ENCODE peak calls at places on chromosomes 6 and 20, in six cellular contexts. W is IMR-90, D is H1, P is neuronal stem cell, Q is H9, I is mesenchymal stem cell. C is an unnamed sample. For H3K79me1, the result is how much of the 10 kb centered on the place peaks cover.

GRCh38 chr6:104704191-104704590 is 155.5 kb downstream of the HACE1 start:
- DNase-seq in W (no peak), D (no peak), P (no peak), Q (no peak), I (peak), C (no peak)

GRCh38 chr6:43858161-43859153 is 88.4 kb downstream of the VEGFA start:
- DNase-seq in W (no peak), D (no peak), P (peak), Q (no peak), I (no peak), C (no peak)

GRCh38 chr6:170179925-170180324 is 111.0 kb downstream of the DLL1 start:
- DNase-seq in W (no peak), D (no peak), P (no peak), Q (no peak), I (no peak), C (no peak)

GRCh38 chr6:28657756-28658465 is 132.2 kb downstream of the GPX5 start:
- DNase-seq in W (peak), D (peak), P (peak), Q (peak), I (peak), C (peak)

GRCh38 chr6:15430947-15431405 is 185.1 kb downstream of the JARID2 start:
- DNase-seq in W (no peak), D (no peak), P (no peak), Q (no peak), I (peak), C (no peak)

GRCh38 chr6:149334201-149334600 is 16.7 kb downstream of the TAB2 start:
- DNase-seq in W (peak), D (no peak), P (no peak), Q (no peak), I (peak), C (no peak)

GRCh38 chr6:13766201-13766634 is 48.1 kb downstream of the MCUR1 start:
- DNase-seq in W (peak), D (no peak), P (no peak), Q (no peak), I (peak), C (no peak)

GRCh38 chr6:39266782-39267355 is 37.6 kb upstream of the KCNK5 start:
- DNase-seq in W (no peak), D (no peak), P (no peak), Q (no peak), I (no peak), C (no peak)

GRCh38 chr20:56091635-56092180 is 86.4 kb upstream of the CBLN4 start:
- DNase-seq in W (no peak), D (no peak), P (no peak), Q (no peak), I (no peak), C (peak)

GRCh38 chr6:88730602-88731001 is 232.8 kb downstream of the RNGTT start:
- DNase-seq in W (peak), D (no peak), P (no peak), Q (peak), I (no peak), C (peak)

GRCh38 chr6:17816921-17817611 is 110.3 kb upstream of the NUP153 start:
- DNase-seq in W (peak), D (no peak), P (no peak), Q (no peak), I (peak), C (peak)

GRCh38 chr6:71091946-71092345 is 135.1 kb upstream of the B3GAT2 start:
- DNase-seq in W (no peak), D (no peak), P (no peak), Q (no peak), I (no peak), C (no peak)

GRCh38 chr6:18367371-18367770 is 19.8 kb upstream of the RNF144B start:
- DNase-seq in W (no peak), D (no peak), P (no peak), Q (no peak), I (no peak), C (no peak)

GRCh38 chr6:41712651-41713103 is 22.7 kb downstream of the TFEB start:
- DNase-seq in W (no peak), D (no peak), P (no peak), Q (no peak), I (no peak), C (no peak)

GRCh38 chr6:21678990-21679389 is 85.4 kb downstream of the SOX4 start:
- DNase-seq in W (peak), D (peak), P (no peak), Q (no peak), I (peak), C (peak)

GRCh38 chr20:32010096-32010495 is at the start of gene CCM2L:
- DNase-seq in W (no peak), D (no peak), P (no peak), Q (no peak), I (no peak), C (no peak)

GRCh38 chr6:144286503-144287393 is 1.6 kb downstream of the UTRN start:
- DNase-seq in W (peak), D (peak), P (peak), Q (peak), I (peak), C (peak)

GRCh38 chr20:15076785-15077184 is 739.4 kb upstream of the FLRT3 start:
- DNase-seq in W (no peak), D (no peak), P (no peak), Q (no peak), I (no peak), C (no peak)

GRCh38 chr20:57038608-57039440 is 227.6 kb downstream of the BMP7 start:
- DNase-seq in W (no peak), D (no peak), P (no peak), Q (no peak), I (peak), C (no peak)

GRCh38 chr6:105711216-105711615 is 308.3 kb upstream of the PREP start:
- DNase-seq in W (peak), D (no peak), P (no peak), Q (no peak), I (peak), C (no peak)

GRCh38 chr6:87139236-87139635 is 16.1 kb upstream of the ZNF292 start:
- DNase-seq in W (peak), D (no peak), P (no peak), Q (no peak), I (peak), C (peak)

GRCh38 chr20:47359533-47360206 is 3.2 kb upstream of the ZMYND8 start:
- DNase-seq in W (no peak), D (no peak), P (no peak), Q (no peak), I (no peak), C (no peak)
- H3K79me1 ChIP-seq in W (under half), D (under half), P (under half), Q (under half), I (under half), C (under half)

DNA sequence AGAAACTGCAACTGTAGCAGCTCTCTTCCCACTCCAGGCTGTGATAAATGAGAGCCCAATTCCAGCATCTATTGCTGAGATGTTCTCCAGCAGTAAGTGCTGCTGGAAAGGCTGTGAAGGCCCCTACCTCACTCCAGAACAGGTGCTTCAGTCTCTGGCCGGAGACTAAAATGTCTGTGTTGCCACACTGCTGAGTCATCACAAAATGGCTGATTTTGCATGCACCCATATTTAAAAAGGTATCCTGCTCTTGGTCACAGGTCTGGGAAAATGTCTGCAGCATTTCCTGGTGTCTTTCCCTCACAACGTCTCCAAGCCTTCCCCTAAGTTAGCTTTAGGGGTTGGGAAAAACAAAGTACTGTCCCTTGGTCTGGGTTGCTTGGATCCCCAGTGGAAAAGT is 95.1 kb downstream of the TPBG start:
- DNase-seq in W (no peak), D (no peak), P (no peak), Q (no peak), I (no peak), C (no peak)
- H2BK15ac ChIP-seq in W (no peak), D (no peak), P (no peak), Q (no peak), I (no peak), C (no peak)

GRCh38 chr20:62413896-62414481 is 6.9 kb upstream of the CABLES2 start:
- DNase-seq in W (no peak), D (no peak), P (no peak), Q (peak), I (no peak), C (no peak)

GRCh38 chr20:62416651-62417637 is 9.9 kb upstream of the CABLES2 start:
- DNase-seq in W (no peak), D (no peak), P (no peak), Q (no peak), I (no peak), C (no peak)

GRCh38 chr20:62417981-62418708 is 9.2 kb downstream of the RBBP8NL start:
- DNase-seq in W (no peak), D (no peak), P (no peak), Q (no peak), I (no peak), C (no peak)

GRCh38 chr20:62413025-62413580 is 6.0 kb upstream of the CABLES2 start:
- DNase-seq in W (no peak), D (no peak), P (no peak), Q (no peak), I (no peak), C (no peak)

GRCh38 chr20:62415354-62416111 is 8.4 kb upstream of the CABLES2 start:
- DNase-seq in W (no peak), D (no peak), P (no peak), Q (no peak), I (no peak), C (no peak)
- H3K79me1 ChIP-seq in W (under half), D (under half), P (under half), Q (under half), I (under half), C (under half)

DNA sequence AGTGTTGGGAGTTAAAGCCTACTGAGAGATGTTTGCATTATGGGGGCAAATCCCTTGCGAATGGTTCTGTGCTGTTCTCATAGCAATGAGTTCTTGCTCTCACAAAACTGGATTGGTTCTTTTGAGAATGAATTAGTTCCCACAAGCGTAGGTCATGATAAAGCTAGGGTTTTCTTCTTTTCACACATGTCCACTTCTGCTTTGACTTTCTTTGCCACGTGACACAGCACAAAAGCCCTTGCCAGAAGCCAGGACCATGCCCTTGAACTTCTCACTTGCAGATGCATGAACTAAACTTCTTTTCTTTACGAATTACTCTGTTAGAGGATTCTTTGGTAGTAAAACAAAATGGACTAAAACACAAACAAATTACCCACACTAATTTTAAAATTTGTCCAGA is 922.8 kb downstream of the EPHA7 start:
- DNase-seq in W (no peak), D (no peak), P (no peak), Q (no peak), I (no peak), C (peak)
- H2BK15ac ChIP-seq in W (no peak), D (no peak), P (no peak), Q (no peak), I (no peak), C (no peak)

DNA sequence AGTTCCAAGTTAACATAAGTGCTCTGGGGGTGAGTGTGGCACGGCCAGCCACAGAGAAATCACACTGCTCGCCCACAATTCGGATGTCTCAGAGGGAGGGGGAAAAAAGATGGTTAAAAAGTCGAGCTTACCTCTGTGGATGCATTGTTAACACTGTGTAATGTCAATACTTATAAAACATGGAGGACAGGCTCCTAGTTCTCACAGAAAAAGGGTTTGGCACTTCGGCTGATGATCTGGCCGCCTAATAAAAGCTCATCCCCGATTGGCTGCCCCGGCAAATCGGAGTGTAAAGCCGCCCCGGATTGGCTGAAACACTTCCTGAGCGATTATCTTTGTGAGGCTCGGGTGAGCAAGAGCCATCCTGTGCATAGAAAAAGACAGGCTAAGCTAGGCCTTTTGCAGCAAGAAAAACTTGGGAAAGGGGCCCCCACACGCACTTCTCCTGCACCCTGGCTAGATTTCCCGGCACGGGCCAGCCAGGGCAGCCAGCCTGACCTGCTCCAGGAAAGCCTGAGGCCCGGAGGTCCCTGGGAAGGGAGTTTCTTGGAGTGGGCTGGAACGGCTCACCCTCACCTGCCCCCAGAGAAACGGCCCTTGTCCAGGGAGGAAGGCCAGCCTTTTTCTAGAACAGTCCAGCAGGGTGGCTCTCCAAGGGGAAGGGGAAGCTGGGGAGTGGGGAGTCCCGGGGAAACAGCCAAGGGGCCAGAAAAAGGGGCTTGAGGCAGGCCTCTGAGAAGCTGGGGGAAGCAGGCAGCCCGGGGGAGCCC is at the start of gene ZMYND8:
- DNase-seq in W (peak), D (peak), P (peak), Q (peak), I (peak), C (peak)
- H3K79me1 ChIP-seq in W (half or more), D (under half), P (under half), Q (under half), I (under half), C (under half)

DNA sequence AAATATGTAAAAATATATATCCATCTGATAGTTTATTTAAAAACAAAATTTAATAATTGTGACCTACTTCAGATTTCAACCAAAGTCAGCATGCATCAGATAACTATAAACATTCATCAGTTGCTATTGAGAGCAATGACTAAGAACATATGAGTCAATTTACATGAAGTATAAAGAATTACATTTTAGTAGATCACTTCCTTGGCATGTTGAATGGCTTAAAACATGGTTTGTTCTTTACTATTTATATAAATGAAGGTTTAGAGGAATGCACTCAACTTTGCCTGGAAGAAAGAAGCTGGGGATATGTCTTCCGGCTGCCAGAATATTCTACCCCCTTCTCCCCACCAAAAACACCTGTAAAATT is 6.4 kb upstream of the FAM217A start:
- DNase-seq in W (peak), D (no peak), P (no peak), Q (no peak), I (no peak), C (no peak)
- H2BK15ac ChIP-seq in W (no peak), D (no peak), P (no peak), Q (no peak), I (no peak), C (no peak)

GRCh38 chr20:38165966-38166706 is 1.1 kb upstream of the TGM2 start:
- DNase-seq in W (peak), D (no peak), P (no peak), Q (no peak), I (peak), C (no peak)
- H3K79me1 ChIP-seq in W (under half), D (under half), P (under half), Q (under half), I (under half), C (under half)

GRCh38 chr20:36773548-36774242 is at the start of gene DSN1:
- DNase-seq in W (peak), D (peak), P (peak), Q (peak), I (peak), C (peak)

GRCh38 chr20:36773123-36773547 is 428 bp downstream of the DSN1 start:
- DNase-seq in W (no peak), D (no peak), P (no peak), Q (no peak), I (no peak), C (no peak)

GRCh38 chr20:36777152-36777551 is 3.6 kb upstream of the DSN1 start:
- DNase-seq in W (no peak), D (no peak), P (no peak), Q (no peak), I (no peak), C (no peak)

GRCh38 chr20:36775826-36776225 is 2.3 kb upstream of the DSN1 start:
- DNase-seq in W (no peak), D (no peak), P (no peak), Q (no peak), I (no peak), C (no peak)

DNA sequence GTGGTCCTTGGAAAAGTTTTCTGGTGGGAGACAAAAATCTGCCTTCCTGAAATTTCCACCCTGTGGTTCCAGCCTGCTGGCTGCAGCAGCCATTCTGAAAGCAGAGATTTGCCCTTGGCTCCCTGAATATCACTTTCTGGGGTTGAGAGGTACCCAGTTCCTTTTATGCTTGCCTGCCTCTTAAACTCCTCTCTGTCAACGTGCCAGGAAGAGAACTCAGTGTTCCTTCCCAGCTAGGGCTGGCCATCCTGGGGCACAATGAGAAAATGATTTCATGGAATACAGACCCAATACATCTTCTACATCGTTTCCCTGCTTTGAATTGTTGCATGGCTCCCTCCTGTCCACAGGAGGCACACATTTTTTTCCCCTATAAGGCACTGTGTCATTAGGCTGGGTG is 1.6 kb upstream of the DSN1 start:
- DNase-seq in W (no peak), D (no peak), P (no peak), Q (no peak), I (no peak), C (peak)
- H2BK15ac ChIP-seq in W (no peak), D (no peak), P (no peak), Q (no peak), I (no peak), C (no peak)

GRCh38 chr20:458766-459165 is 3.6 kb downstream of the TBC1D20 start:
- DNase-seq in W (no peak), D (no peak), P (no peak), Q (no peak), I (no peak), C (no peak)
- H3K79me1 ChIP-seq in W (half or more), D (under half), P (under half), Q (under half), I (under half), C (under half)

GRCh38 chr6:130390890-130391289 is 25.1 kb downstream of the TMEM200A start:
- DNase-seq in W (no peak), D (no peak), P (no peak), Q (no peak), I (no peak), C (no peak)
- H2BK15ac ChIP-seq in W (no peak), D (no peak), P (no peak), Q (no peak), I (no peak), C (no peak)